ENCODE peak calls at places on chromosomes 2 and 18, in six cellular contexts. O is HCT116, N is NCI-H524, Y is stomach, A is GDM1, T is GM04503. H is an unnamed sample.

GRCh38 chr2:172440795-172441194 is 13.4 kb downstream of the ITGA6 start:
- DNase-seq in O (no peak), N (peak; percentile 70), Y (no peak), A (no peak), T (no peak), H (peak; percentile 21)

GRCh38 chr2:233471291-233472035 is 95.1 kb downstream of the USP40 start:
- DNase-seq in O (no peak), N (no peak), Y (peak; percentile 22), A (no peak), T (no peak), H (no peak)

GRCh38 chr2:189751080-189751658 is 11.4 kb downstream of the OSGEPL1 start:
- DNase-seq in O (peak; percentile 15), N (peak; percentile 46), Y (peak; percentile 32), A (no peak), T (no peak), H (peak; percentile 56)

GRCh38 chr2:60212174-60212945 is 341.1 kb downstream of the BCL11A start:
- DNase-seq in O (no peak), N (no peak), Y (no peak), A (no peak), T (no peak), H (no peak)

GRCh38 chr18:58051765-58052460 is 7.9 kb downstream of the NEDD4L start:
- DNase-seq in O (no peak), N (peak; percentile 24), Y (no peak), A (no peak), T (no peak), H (no peak)

GRCh38 chr2:241491549-241492173 is 16.7 kb downstream of the STK25 start:
- DNase-seq in O (no peak), N (no peak), Y (no peak), A (no peak), T (no peak), H (no peak)

GRCh38 chr2:65059071-65059470 is 2.9 kb downstream of the CEP68 start:
- DNase-seq in O (no peak), N (no peak), Y (no peak), A (no peak), T (no peak), H (no peak)

GRCh38 chr2:240783819-240784621 is 36.0 kb downstream of the KIF1A start:
- DNase-seq in O (no peak), N (no peak), Y (no peak), A (no peak), T (no peak), H (no peak)

GRCh38 chr2:172953970-172954852 is 121.4 kb upstream of the MAP3K20 start:
- DNase-seq in O (no peak), N (no peak), Y (no peak), A (no peak), T (no peak), H (no peak)

GRCh38 chr18:79548077-79548450 is 131.5 kb upstream of the CTDP1 start:
- DNase-seq in O (no peak), N (no peak), Y (peak; percentile 11), A (no peak), T (no peak), H (no peak)

GRCh38 chr2:71927757-71928715 is 219.6 kb downstream of the CYP26B1 start:
- DNase-seq in O (no peak), N (no peak), Y (no peak), A (no peak), T (no peak), H (no peak)

GRCh38 chr2:187459242-187459641 is 11.2 kb upstream of the CALCRL start:
- DNase-seq in O (no peak), N (no peak), Y (no peak), A (no peak), T (no peak), H (no peak)

GRCh38 chr2:120253021-120253882 is 600 bp downstream of the RALB start:
- DNase-seq in O (no peak), N (peak; percentile 58), Y (peak; percentile 79), A (peak; percentile 37), T (no peak), H (peak; percentile 86)

GRCh38 chr2:240925191-240925575 is 19.0 kb downstream of the CROCC2 start:
- DNase-seq in O (no peak), N (no peak), Y (peak; percentile 37), A (no peak), T (no peak), H (no peak)

GRCh38 chr2:108444941-108445840 is 3.8 kb upstream of the GCC2 start:
- DNase-seq in O (no peak), N (no peak), Y (no peak), A (peak; percentile 76), T (no peak), H (no peak)

GRCh38 chr2:28319118-28320008 is 73.3 kb upstream of the FOSL2 start:
- DNase-seq in O (no peak), N (no peak), Y (no peak), A (no peak), T (no peak), H (peak; percentile 48)

GRCh38 chr2:63792523-63792922 is 49.2 kb upstream of the UGP2 start:
- DNase-seq in O (no peak), N (no peak), Y (no peak), A (no peak), T (peak; percentile 47), H (no peak)

GRCh38 chr2:37378411-37378810 is 34.0 kb downstream of the QPCT start:
- DNase-seq in O (peak; percentile 35), N (no peak), Y (no peak), A (no peak), T (peak; percentile 74), H (no peak)

GRCh38 chr18:63890950-63891304 is 3.4 kb downstream of the SERPINB2 start:
- DNase-seq in O (no peak), N (no peak), Y (no peak), A (no peak), T (no peak), H (no peak)

GRCh38 chr2:149090706-149091105 is 52.2 kb downstream of the LYPD6B start:
- DNase-seq in O (no peak), N (no peak), Y (no peak), A (no peak), T (peak; percentile 57), H (no peak)

GRCh38 chr18:395481-396250 is 104.8 kb downstream of the COLEC12 start:
- DNase-seq in O (no peak), N (no peak), Y (peak; percentile 33), A (no peak), T (peak; percentile 80), H (no peak)

GRCh38 chr2:197941715-197942114 is 137.3 kb downstream of the PLCL1 start:
- DNase-seq in O (no peak), N (no peak), Y (no peak), A (no peak), T (no peak), H (no peak)

GRCh38 chr2:240556553-240557100 is 1.2 kb downstream of the ANKMY1 start:
- DNase-seq in O (no peak), N (peak; percentile 21), Y (peak; percentile 53), A (no peak), T (no peak), H (peak; percentile 59)

GRCh38 chr2:230790981-230791380 is 73.8 kb upstream of the ITM2C start:
- DNase-seq in O (no peak), N (no peak), Y (no peak), A (no peak), T (no peak), H (no peak)

GRCh38 chr2:170052151-170052550 is 125.8 kb upstream of the MYO3B start:
- DNase-seq in O (no peak), N (no peak), Y (no peak), A (no peak), T (no peak), H (no peak)

GRCh38 chr18:48612917-48613316 is 74.1 kb downstream of the CTIF start:
- DNase-seq in O (no peak), N (no peak), Y (no peak), A (no peak), T (no peak), H (no peak)

GRCh38 chr2:221254281-221254680 is 317.8 kb downstream of the EPHA4 start:
- DNase-seq in O (no peak), N (peak; percentile 33), Y (no peak), A (no peak), T (no peak), H (peak; percentile 19)

GRCh38 chr2:1307670-1308069 is 105.6 kb upstream of the TPO start:
- DNase-seq in O (no peak), N (no peak), Y (no peak), A (no peak), T (no peak), H (no peak)

GRCh38 chr2:148935791-148936190 is 60.8 kb downstream of the KIF5C start:
- DNase-seq in O (no peak), N (no peak), Y (no peak), A (no peak), T (no peak), H (no peak)